ENCODE peak calls at places on chromosomes 12 and 14, in five cellular contexts. W, V, C, R and E are unnamed samples.

GRCh38 chr14:49036991-49037390 is 549.2 kb downstream of the RPS29 start:
- DNase-seq in W (no peak), V (no peak), C (no peak), R (no peak), E (no peak)

GRCh38 chr12:75212072-75212471 is 2.4 kb upstream of the KCNC2 start:
- DNase-seq in W (no peak), V (no peak), C (no peak), R (no peak), E (no peak)

GRCh38 chr14:95071649-95072256 is 85.6 kb downstream of the DICER1 start:
- DNase-seq in W (no peak), V (no peak), C (no peak), R (no peak), E (no peak)

GRCh38 chr12:116465407-116465806 is 93.8 kb upstream of the MAP1LC3B2 start:
- DNase-seq in W (no peak), V (no peak), C (no peak), R (no peak), E (no peak)

GRCh38 chr12:55931780-55932545 is 1.0 kb downstream of the DGKA start:
- DNase-seq in W (peak), V (peak), C (peak), R (no peak), E (no peak)

GRCh38 chr12:30985814-30986452 is 59.4 kb downstream of the TSPAN11 start:
- DNase-seq in W (peak), V (no peak), C (peak), R (peak), E (no peak)

GRCh38 chr12:124588689-124589318 is 21.4 kb upstream of the NCOR2 start:
- DNase-seq in W (no peak), V (no peak), C (peak), R (peak), E (no peak)

GRCh38 chr14:74976264-74977113 is 21.1 kb upstream of the PGF start:
- DNase-seq in W (no peak), V (no peak), C (no peak), R (no peak), E (no peak)

GRCh38 chr12:106296179-106296877 is 6.2 kb upstream of the TCP11L2 start:
- DNase-seq in W (peak), V (no peak), C (no peak), R (no peak), E (peak)

GRCh38 chr12:1800646-1801284 is 19.6 kb upstream of the LRTM2 start:
- DNase-seq in W (peak), V (peak), C (no peak), R (no peak), E (peak)

GRCh38 chr12:103626498-103626897 is 39.4 kb downstream of the STAB2 start:
- DNase-seq in W (peak), V (peak), C (no peak), R (peak), E (peak)

GRCh38 chr12:104357431-104357952 is 54.0 kb downstream of the EID3 start:
- DNase-seq in W (peak), V (no peak), C (no peak), R (no peak), E (no peak)

GRCh38 chr12:93339695-93340094 is 38.0 kb upstream of the NUDT4 start:
- DNase-seq in W (no peak), V (no peak), C (no peak), R (no peak), E (no peak)

GRCh38 chr12:94829552-94829951 is 173.9 kb downstream of the NDUFA12 start:
- DNase-seq in W (no peak), V (no peak), C (no peak), R (no peak), E (no peak)

GRCh38 chr14:58711382-58711781 is 73.6 kb downstream of the DACT1 start:
- DNase-seq in W (no peak), V (no peak), C (no peak), R (no peak), E (no peak)

GRCh38 chr12:67720383-67720856 is 71.9 kb downstream of the DYRK2 start:
- DNase-seq in W (no peak), V (no peak), C (no peak), R (peak), E (peak)

GRCh38 chr14:34161351-34162169 is 210.7 kb upstream of the EGLN3 start:
- DNase-seq in W (no peak), V (no peak), C (no peak), R (no peak), E (no peak)

GRCh38 chr12:119942386-119942785 is 46.6 kb upstream of the BICDL1 start:
- DNase-seq in W (no peak), V (no peak), C (no peak), R (no peak), E (no peak)

GRCh38 chr12:41910578-41911331 is 233.9 kb downstream of the GXYLT1 start:
- DNase-seq in W (no peak), V (no peak), C (no peak), R (no peak), E (no peak)

GRCh38 chr14:87687338-87687876 is 305.6 kb downstream of the GALC start:
- DNase-seq in W (no peak), V (no peak), C (no peak), R (peak), E (no peak)

GRCh38 chr12:122336015-122336946 is 70.0 kb upstream of the VPS33A start:
- DNase-seq in W (peak), V (no peak), C (no peak), R (no peak), E (no peak)

GRCh38 chr14:105368910-105369652 is 29.3 kb upstream of the TEX22 start:
- DNase-seq in W (no peak), V (no peak), C (no peak), R (no peak), E (no peak)

GRCh38 chr14:38808734-38809455 is 294.1 kb downstream of the SEC23A start:
- DNase-seq in W (no peak), V (no peak), C (no peak), R (peak), E (no peak)

GRCh38 chr14:85071447-85071846 is 458.5 kb upstream of the FLRT2 start:
- DNase-seq in W (no peak), V (no peak), C (no peak), R (no peak), E (no peak)

GRCh38 chr14:104110491-104111209 is 25.1 kb downstream of the ASPG start:
- DNase-seq in W (no peak), V (peak), C (no peak), R (no peak), E (no peak)

GRCh38 chr12:106274012-106274411 is 26.2 kb upstream of the CKAP4 start:
- DNase-seq in W (no peak), V (no peak), C (no peak), R (no peak), E (no peak)

GRCh38 chr12:27866382-27867101 is 86.5 kb upstream of the MANSC4 start:
- DNase-seq in W (no peak), V (no peak), C (no peak), R (peak), E (peak)

GRCh38 chr14:68780358-68781160 is 12.3 kb downstream of the ZFP36L1 start:
- DNase-seq in W (no peak), V (peak), C (no peak), R (no peak), E (no peak)

GRCh38 chr12:52037248-52037861 is 13.9 kb upstream of the NR4A1 start:
- DNase-seq in W (no peak), V (peak), C (no peak), R (no peak), E (peak)